ENCODE peak calls at places on chromosomes 1 and 21, in eight cellular contexts. E, R, Z, N, K, T, F and I are unnamed samples.

GRCh38 chr21:33202464-33203363 is 27.0 kb upstream of the IFNAR2 start:
- DNase-seq in N (no peak), T (no peak), Z (no peak), R (no peak), F (no peak), K (no peak), E (peak), I (no peak)

GRCh38 chr1:77056525-77056924 is 162.7 kb downstream of the PIGK start:
- DNase-seq in E (no peak), R (no peak), K (no peak), T (no peak), F (no peak), Z (no peak), N (no peak), I (peak)

GRCh38 chr1:185679220-185679619 is 55.0 kb upstream of the HMCN1 start:
- DNase-seq in K (no peak), F (no peak), T (no peak), E (no peak), N (no peak), Z (no peak), R (peak), I (peak)

GRCh38 chr1:44807364-44808062 is 362 bp upstream of the DYNLT4 start:
- DNase-seq in Z (peak), K (peak), F (peak), T (peak), E (peak), R (peak), N (no peak), I (peak)

GRCh38 chr1:39170731-39171375 is 33.6 kb upstream of the MACF1 start:
- DNase-seq in N (no peak), R (no peak), F (no peak), K (no peak), T (no peak), E (no peak), Z (peak), I (no peak)

GRCh38 chr1:232139444-232139843 is 490.5 kb downstream of the SIPA1L2 start:
- DNase-seq in R (no peak), Z (no peak), F (no peak), E (no peak), N (no peak), T (no peak), K (no peak), I (no peak)

GRCh38 chr1:20212685-20213331 is 26.5 kb upstream of the PLA2G2C start:
- DNase-seq in K (peak), R (peak), N (peak), T (no peak), E (peak), F (peak), Z (peak), I (peak)

GRCh38 chr1:172380441-172381244 is 39.8 kb upstream of the C1orf105 start:
- DNase-seq in N (peak), K (peak), T (no peak), E (no peak), F (no peak), Z (no peak), R (no peak), I (no peak)

GRCh38 chr1:206831605-206832004 is 33.8 kb upstream of the IL20 start:
- DNase-seq in N (peak), F (no peak), T (no peak), K (no peak), R (no peak), Z (no peak), E (no peak), I (no peak)

DNA sequence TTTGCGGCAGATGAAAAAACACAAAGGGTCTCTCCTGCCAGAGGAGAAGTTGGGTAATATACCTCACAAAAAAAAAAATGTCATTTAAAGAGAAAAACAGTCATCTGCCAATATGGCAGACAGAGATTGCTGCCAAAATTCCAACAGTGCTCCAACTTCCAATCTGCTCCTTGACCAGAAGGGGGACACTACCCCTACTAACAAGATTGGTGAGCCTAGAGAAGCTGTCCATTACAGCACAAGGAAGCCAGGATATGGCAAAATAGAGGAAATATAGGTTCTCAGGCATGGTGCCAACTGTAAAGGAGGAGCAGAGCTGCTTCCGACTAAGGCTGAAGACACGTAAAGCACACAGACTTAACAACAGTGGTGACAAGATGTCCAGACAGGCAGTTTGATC is 453.5 kb downstream of the TTLL7 start:
- DNase-seq in R (no peak), E (peak), Z (no peak), T (no peak), F (no peak), K (no peak), N (no peak), I (no peak)
- TF ChIP-seq CTCF in R (no peak), E (no peak), Z (no peak), T (no peak), F (no peak), K (no peak), N (no peak), I (peak)

GRCh38 chr1:155061381-155062150 is 2.0 kb upstream of the EFNA4 start:
- DNase-seq in N (peak), T (no peak), Z (peak), R (peak), F (peak), E (peak), K (peak), I (peak)

GRCh38 chr1:155060736-155061135 is 2.8 kb upstream of the EFNA4 start:
- DNase-seq in F (no peak), R (no peak), E (no peak), K (no peak), T (no peak), N (no peak), Z (no peak), I (no peak)

GRCh38 chr1:155063550-155064108 is at the start of gene EFNA4:
- DNase-seq in R (peak), K (peak), Z (peak), E (peak), T (no peak), F (peak), N (peak), I (peak)

GRCh38 chr1:155062702-155063411 is 683 bp upstream of the EFNA4 start:
- DNase-seq in R (no peak), N (peak), Z (peak), T (no peak), E (peak), F (peak), K (peak), I (no peak)

DNA sequence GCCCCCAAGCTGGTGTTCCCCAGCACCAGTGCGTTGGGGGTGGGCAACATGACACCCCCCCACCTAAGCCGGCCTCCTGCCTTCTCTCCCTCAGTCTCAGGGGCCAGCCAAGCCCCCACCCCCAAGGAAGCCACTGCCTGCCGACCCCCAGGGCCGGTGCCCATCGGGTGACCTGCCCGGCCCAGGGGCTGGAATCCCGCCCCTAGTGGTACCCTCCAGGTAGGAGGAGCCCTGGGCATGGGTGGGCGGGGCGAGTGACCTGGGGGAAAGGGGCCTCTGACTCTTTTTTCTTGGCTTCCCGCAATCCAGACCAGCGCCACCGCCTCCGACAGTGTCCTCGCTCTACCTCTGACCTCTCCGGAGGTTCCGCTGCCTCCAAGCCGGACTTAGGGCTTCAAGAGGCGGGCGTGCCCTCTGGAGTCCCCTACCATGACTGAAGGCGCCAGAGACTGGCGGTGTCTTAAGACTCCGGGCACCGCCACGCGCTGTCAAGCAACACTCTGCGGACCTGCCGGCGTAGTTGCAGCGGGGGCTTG is 1.3 kb upstream of the EFNA4 start:
- DNase-seq in F (no peak), Z (no peak), T (no peak), N (no peak), R (no peak), E (no peak), K (no peak), I (no peak)
- H3K4me3 ChIP-seq in F (no peak), Z (no peak), T (no peak), N (no peak), R (peak), E (peak), K (no peak), I (no peak)

GRCh38 chr1:245229051-245229450 is 74.3 kb downstream of the KIF26B start:
- DNase-seq in K (no peak), E (no peak), Z (no peak), R (no peak), F (peak), N (no peak), T (no peak), I (no peak)
- TF ChIP-seq CTCF in K (no peak), E (no peak), Z (no peak), R (no peak), F (no peak), N (no peak), T (no peak), I (no peak)

GRCh38 chr1:61184035-61184713 is 101.8 kb downstream of the NFIA start:
- DNase-seq in T (no peak), N (no peak), K (no peak), E (peak), F (peak), Z (peak), R (peak), I (peak)

GRCh38 chr1:61182049-61182448 is 99.7 kb downstream of the NFIA start:
- DNase-seq in T (no peak), F (no peak), R (peak), Z (peak), K (no peak), N (no peak), E (peak), I (peak)

GRCh38 chr1:61184714-61185106 is 102.3 kb downstream of the NFIA start:
- DNase-seq in N (no peak), Z (no peak), T (no peak), F (no peak), K (no peak), E (no peak), R (no peak), I (no peak)

GRCh38 chr1:61181016-61181560 is 98.7 kb downstream of the NFIA start:
- DNase-seq in R (no peak), T (no peak), N (no peak), F (no peak), Z (no peak), K (no peak), E (no peak), I (no peak)

DNA sequence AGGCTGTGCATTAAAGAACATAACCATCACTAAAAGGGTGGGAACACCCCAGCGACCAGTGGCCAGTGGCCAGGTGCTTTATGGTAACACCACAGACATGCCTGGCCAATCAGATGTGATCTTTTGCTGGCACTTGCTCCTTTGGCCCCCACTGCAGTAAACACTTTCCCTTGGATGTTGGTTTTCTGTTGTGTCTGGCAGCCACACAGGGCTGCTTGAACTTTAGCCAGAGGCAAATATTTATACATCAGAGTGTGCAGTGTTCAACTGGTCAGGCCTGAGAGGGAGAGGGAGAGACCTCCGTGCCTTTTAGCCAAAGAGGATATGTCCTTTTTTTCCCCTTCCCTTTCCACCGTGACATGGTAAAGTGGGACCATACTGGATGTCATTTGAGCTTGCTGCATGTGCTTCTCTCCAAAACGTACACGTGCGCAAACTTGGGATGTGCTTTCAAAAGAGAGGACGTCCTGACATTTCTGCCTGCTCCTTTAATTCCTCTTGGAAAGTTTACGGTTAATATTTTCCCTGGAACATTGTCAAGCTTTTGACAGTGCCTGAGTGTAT is 101.2 kb downstream of the NFIA start:
- DNase-seq in R (peak), E (peak), K (no peak), F (no peak), N (no peak), Z (peak), T (no peak), I (peak)
- H3K4me3 ChIP-seq in R (peak), E (peak), K (no peak), F (peak), N (no peak), Z (peak), T (no peak), I (peak)

DNA sequence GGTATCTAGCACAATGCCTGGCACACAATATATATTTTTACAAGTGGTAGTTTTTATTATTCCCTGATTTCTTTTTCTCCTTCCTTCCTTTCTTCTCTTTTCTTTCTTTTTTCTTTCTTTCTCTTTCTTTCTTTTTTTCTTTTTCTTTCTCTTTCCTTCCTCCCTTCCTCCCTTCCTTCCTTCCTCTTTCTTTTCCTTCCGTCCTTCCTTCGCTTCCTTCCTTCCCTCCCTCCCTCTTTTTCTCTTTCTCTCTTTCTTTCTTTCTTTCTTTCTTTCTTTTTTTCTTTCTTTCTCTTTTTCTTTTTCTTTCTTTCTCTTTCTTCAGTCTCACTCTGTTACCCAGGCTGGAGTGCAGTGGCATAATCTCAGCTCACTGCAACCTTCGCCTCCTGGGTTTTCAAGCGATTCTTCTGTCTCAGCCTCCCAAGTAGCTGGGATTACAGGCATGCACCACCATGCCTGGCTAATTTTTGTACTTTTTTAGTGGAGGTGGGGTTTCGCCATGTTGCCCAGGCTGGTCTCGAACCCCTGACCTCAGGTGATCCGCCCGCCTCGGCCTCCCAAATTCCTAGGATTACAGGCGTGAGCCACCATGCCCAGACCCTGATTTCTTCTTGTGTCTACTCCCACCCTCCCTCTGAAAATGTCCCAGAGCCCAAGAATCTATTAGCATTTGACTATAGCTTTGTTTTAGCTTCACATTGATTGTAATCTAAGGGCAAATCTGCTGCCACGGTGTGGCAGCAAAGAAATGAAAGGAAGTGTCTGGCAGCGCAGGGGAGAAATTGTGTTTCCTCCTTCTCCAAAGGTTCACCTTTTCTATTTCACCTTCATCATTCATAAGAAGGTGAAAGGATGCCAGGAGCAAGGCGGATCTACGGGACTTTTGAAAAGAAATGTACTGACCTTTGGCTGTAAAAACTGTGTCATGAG is 19.9 kb upstream of the ABCB10 start:
- DNase-seq in N (no peak), T (no peak), R (no peak), Z (no peak), K (no peak), E (no peak), F (no peak), I (no peak)
- TF ChIP-seq CTCF in N (no peak), T (no peak), R (no peak), Z (no peak), K (no peak), E (no peak), F (no peak), I (no peak)

DNA sequence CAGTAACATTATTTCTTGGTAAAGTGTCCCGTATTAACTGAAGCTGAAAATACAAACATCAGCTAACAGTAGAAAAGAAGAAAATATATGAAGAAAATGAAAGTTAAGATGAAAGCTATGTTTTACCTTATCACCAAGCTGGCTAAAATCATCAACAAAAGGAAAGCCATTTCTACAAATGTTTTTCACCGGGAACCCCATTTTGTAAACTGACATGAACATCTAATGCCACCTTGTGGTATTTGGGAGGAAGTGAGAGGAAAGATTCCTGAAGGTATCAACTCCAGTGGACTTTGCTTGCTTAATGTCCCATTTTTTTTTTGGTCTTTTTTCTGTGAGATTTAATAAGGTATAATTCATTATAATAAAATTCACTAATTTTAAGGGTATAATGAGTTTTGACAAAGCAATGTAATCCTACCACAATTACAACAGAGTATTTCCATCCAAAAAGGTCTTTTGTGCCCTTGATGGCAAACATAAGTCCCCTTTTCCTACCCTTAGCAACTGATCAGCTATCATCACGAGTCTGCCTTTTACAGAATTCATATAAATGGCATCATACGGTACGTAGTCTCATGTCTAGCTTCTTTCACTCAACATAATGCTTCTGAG is 7.7 kb downstream of the SDHB start:
- DNase-seq in E (peak), K (no peak), T (no peak), N (peak), F (no peak), R (no peak), Z (peak), I (peak)
- H3K4me3 ChIP-seq in E (no peak), K (peak), T (no peak), N (peak), F (peak), R (peak), Z (no peak), I (peak)

DNA sequence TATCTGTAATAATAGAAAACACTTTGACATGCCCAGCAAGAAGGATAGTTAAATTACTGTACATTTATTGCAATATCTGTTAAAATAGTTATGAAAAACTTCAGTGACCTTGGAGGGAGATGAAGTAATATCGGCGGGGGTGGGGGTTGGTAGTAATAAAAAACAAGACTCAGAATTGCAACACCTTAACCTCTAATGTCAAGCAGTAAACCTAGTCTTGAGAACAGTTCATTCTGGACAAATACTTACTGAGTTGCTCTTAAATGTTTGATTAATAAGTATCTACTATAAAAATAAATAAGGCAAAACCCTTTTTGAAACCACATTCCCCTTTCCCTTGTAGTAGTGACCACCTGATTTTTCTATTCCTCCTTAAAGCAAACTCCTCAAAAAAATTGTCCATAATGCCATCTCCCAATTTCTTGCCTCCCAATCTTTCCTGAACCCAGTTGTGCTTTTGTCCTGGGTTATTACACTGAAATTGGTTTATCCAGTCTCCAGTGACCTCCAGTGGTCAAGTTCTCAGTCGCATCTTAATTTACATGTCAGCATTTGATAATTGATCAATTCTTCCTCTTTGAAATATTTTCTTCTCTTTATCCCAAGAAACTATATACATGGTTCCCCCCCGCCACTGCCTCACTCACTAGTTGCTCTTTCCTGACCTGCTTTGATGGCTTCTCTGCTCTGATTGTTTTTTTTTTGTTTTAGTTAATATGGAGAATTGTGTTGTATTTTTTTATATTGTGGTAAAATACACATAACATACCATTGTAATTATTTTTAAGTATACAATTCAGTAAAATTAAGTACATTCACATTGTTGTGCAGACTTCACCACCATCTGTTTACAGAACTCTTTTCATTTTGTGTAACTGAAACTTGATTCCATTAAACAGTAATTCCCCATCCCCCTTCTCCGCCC is 36.8 kb downstream of the RAP1A start:
- DNase-seq in K (no peak), N (peak), Z (peak), R (peak), F (no peak), T (no peak), E (peak), I (peak)
- TF ChIP-seq CTCF in K (peak), N (peak), Z (peak), R (peak), F (peak), T (peak), E (peak), I (peak)

GRCh38 chr1:153608742-153609584 is 4.0 kb downstream of the S100A16 start:
- DNase-seq in Z (peak), K (no peak), T (no peak), R (peak), E (peak), N (no peak), F (peak), I (peak)
- H3K4me3 ChIP-seq in Z (peak), K (no peak), T (peak), R (peak), E (peak), N (no peak), F (peak), I (peak)